ENCODE peak calls at places on chromosomes 13 and 19, in five cellular contexts. G is stimulated activated CD4-positive, alpha-beta T cell treated with anti-CD3 and anti-CD28 coated beads, Interleukin-2, amount 100 ng/mL, for 48 hours; V is Caki2; Q is NCI-H146; A is activated CD4-positive, alpha-beta T cell treated with anti-CD3 and anti-CD28 coated beads for 24 hours. I is an unnamed sample.

GRCh38 chr19:15508035-15508710 is at the start of gene CYP4F22:
- DNase-seq in G (no peak), V (no peak), Q (no peak), A (no peak), I (no peak)

GRCh38 chr13:99916366-99917103 is 55.0 kb downstream of the ZIC5 start:
- DNase-seq in G (no peak), V (peak), Q (peak), A (no peak), I (peak)

GRCh38 chr13:46321494-46322225 is 65.4 kb downstream of the RUBCNL start:
- DNase-seq in G (peak), V (peak), Q (peak), A (peak), I (peak)

GRCh38 chr19:46828484-46828883 is 22.2 kb downstream of the AP2S1 start:
- DNase-seq in G (peak), V (no peak), Q (no peak), A (peak), I (no peak)

GRCh38 chr19:18205180-18205915 is 1.5 kb upstream of the RAB3A start:
- DNase-seq in G (no peak), V (no peak), Q (peak), A (peak), I (peak)

GRCh38 chr19:32662186-32662585 is 12.8 kb downstream of the ANKRD27 start:
- DNase-seq in G (no peak), V (no peak), Q (no peak), A (no peak), I (peak)

GRCh38 chr13:31790992-31791391 is 51.7 kb downstream of the RXFP2 start:
- DNase-seq in G (no peak), V (no peak), Q (no peak), A (no peak), I (no peak)

GRCh38 chr19:30447276-30447870 is 75.2 kb downstream of the ZNF536 start:
- DNase-seq in G (no peak), V (no peak), Q (no peak), A (no peak), I (no peak)

GRCh38 chr13:26482451-26483197 is 74.9 kb upstream of the WASF3 start:
- DNase-seq in G (peak), V (peak), Q (peak), A (peak), I (peak)

GRCh38 chr13:107373551-107373950 is 805.6 kb upstream of the ARGLU1 start:
- DNase-seq in G (no peak), V (peak), Q (no peak), A (no peak), I (peak)

GRCh38 chr19:33399745-33400681 is 26.5 kb downstream of the CEBPG start:
- DNase-seq in G (no peak), V (no peak), Q (no peak), A (no peak), I (no peak)

GRCh38 chr19:39686739-39687138 is 17.5 kb upstream of the LGALS14 start:
- DNase-seq in G (no peak), V (no peak), Q (no peak), A (no peak), I (no peak)

GRCh38 chr19:42601811-42602443 is 7.2 kb upstream of the CEACAM8 start:
- DNase-seq in G (peak), V (peak), Q (no peak), A (no peak), I (peak)

GRCh38 chr13:40664100-40665060 is 2.1 kb downstream of the FOXO1 start:
- DNase-seq in G (peak), V (peak), Q (no peak), A (peak), I (no peak)

GRCh38 chr19:19077103-19077502 is 13.3 kb downstream of the SLC25A42 start:
- DNase-seq in G (no peak), V (no peak), Q (peak), A (no peak), I (no peak)

GRCh38 chr19:38793186-38793585 is 4.2 kb downstream of the LGALS7B start:
- DNase-seq in G (no peak), V (no peak), Q (no peak), A (no peak), I (no peak)

GRCh38 chr13:89082623-89083022 is 1411.5 kb downstream of the SLITRK5 start:
- DNase-seq in G (no peak), V (no peak), Q (no peak), A (no peak), I (no peak)

GRCh38 chr19:46537136-46538097 is 41.8 kb upstream of the PNMA8B start:
- DNase-seq in G (peak), V (no peak), Q (peak), A (peak), I (peak)

GRCh38 chr13:28653111-28653510 is 5.8 kb upstream of the POMP start:
- DNase-seq in G (no peak), V (no peak), Q (no peak), A (no peak), I (peak)

GRCh38 chr19:29540128-29540527 is 14.3 kb downstream of the VSTM2B start:
- DNase-seq in G (no peak), V (no peak), Q (no peak), A (no peak), I (no peak)

GRCh38 chr19:6753178-6754031 is 13.8 kb downstream of the SH2D3A start:
- DNase-seq in G (peak), V (peak), Q (no peak), A (peak), I (no peak)

GRCh38 chr13:100529666-100530065 is 58.9 kb downstream of the GGACT start:
- DNase-seq in G (no peak), V (no peak), Q (no peak), A (no peak), I (no peak)

GRCh38 chr13:97434417-97435296 is 688 bp downstream of the RAP2A start:
- DNase-seq in G (peak), V (peak), Q (peak), A (peak), I (no peak)

GRCh38 chr19:10655457-10656312 is 1.5 kb downstream of the ILF3 start:
- DNase-seq in G (no peak), V (peak), Q (peak), A (no peak), I (peak)

GRCh38 chr13:76656496-76656895 is 229.7 kb downstream of the KCTD12 start:
- DNase-seq in G (no peak), V (no peak), Q (no peak), A (no peak), I (no peak)